ENCODE peak calls at places on chromosomes 2 and 18, in seven cellular contexts. G, B, U, T, V, Y and D are unnamed samples.

GRCh38 chr18:1018211-1018651 is 113.6 kb downstream of the ADCYAP1 start:
- DNase-seq in G (no peak), B (no peak), U (no peak), T (no peak), V (no peak), Y (no peak), D (no peak)

GRCh38 chr2:79327460-79327859 is 167.9 kb upstream of the REG3A start:
- DNase-seq in G (no peak), B (no peak), U (no peak), T (no peak), V (no peak), Y (no peak), D (no peak)

GRCh38 chr2:218216336-218216673 is 684 bp upstream of the ARPC2 start:
- DNase-seq in G (no peak), B (peak; percentile 59), U (no peak), T (no peak), V (no peak), Y (no peak), D (no peak)

GRCh38 chr2:10944799-10945198 is 33.1 kb downstream of the KCNF1 start:
- DNase-seq in G (peak; percentile 28), B (no peak), U (no peak), T (no peak), V (no peak), Y (no peak), D (no peak)

GRCh38 chr2:119659601-119660342 is 19.2 kb upstream of the TMEM177 start:
- DNase-seq in G (no peak), B (peak; percentile 49), U (peak; percentile 70), T (peak; percentile 48), V (peak; percentile 5), Y (no peak), D (peak; percentile 11)

GRCh38 chr2:240411261-240412160 is 24.0 kb upstream of the GPC1 start:
- DNase-seq in G (peak; percentile 34), B (no peak), U (no peak), T (no peak), V (no peak), Y (no peak), D (no peak)

GRCh38 chr2:46902465-46902864 is 13.1 kb downstream of the MCFD2 start:
- DNase-seq in G (no peak), B (no peak), U (no peak), T (no peak), V (no peak), Y (no peak), D (no peak)

GRCh38 chr2:231890896-231891513 is 35.2 kb downstream of the NPPC start:
- DNase-seq in G (no peak), B (no peak), U (no peak), T (no peak), V (no peak), Y (no peak), D (no peak)

GRCh38 chr2:143205106-143205764 is 76.0 kb downstream of the ARHGAP15 start:
- DNase-seq in G (no peak), B (peak; percentile 6), U (peak; percentile 11), T (no peak), V (no peak), Y (no peak), D (no peak)

GRCh38 chr2:219507555-219508443 is 6.5 kb upstream of the ASIC4 start:
- DNase-seq in G (no peak), B (no peak), U (no peak), T (no peak), V (no peak), Y (no peak), D (no peak)

GRCh38 chr2:216151313-216152030 is 42.3 kb downstream of the XRCC5 start:
- DNase-seq in G (no peak), B (peak; percentile 12), U (no peak), T (no peak), V (no peak), Y (no peak), D (no peak)

GRCh38 chr2:64327510-64328414 is 126.2 kb upstream of the LGALSL start:
- DNase-seq in G (no peak), B (peak; percentile 4), U (peak; percentile 35), T (no peak), V (peak; percentile 47), Y (no peak), D (peak; percentile 31)

GRCh38 chr2:167147254-167147941 is 259.1 kb downstream of the XIRP2 start:
- DNase-seq in G (no peak), B (no peak), U (no peak), T (no peak), V (no peak), Y (no peak), D (no peak)

GRCh38 chr2:138581909-138582308 is 80.3 kb downstream of the SPOPL start:
- DNase-seq in G (no peak), B (peak; percentile 10), U (no peak), T (no peak), V (no peak), Y (no peak), D (no peak)

GRCh38 chr2:143732931-143733330 is 603.7 kb downstream of the ARHGAP15 start:
- DNase-seq in G (no peak), B (no peak), U (no peak), T (no peak), V (no peak), Y (no peak), D (no peak)

GRCh38 chr2:162732946-162733698 is 105.4 kb downstream of the KCNH7 start:
- DNase-seq in G (no peak), B (no peak), U (no peak), T (no peak), V (no peak), Y (no peak), D (no peak)

GRCh38 chr18:9869713-9870430 is 15.9 kb upstream of the TXNDC2 start:
- DNase-seq in G (no peak), B (peak; percentile 60), U (peak; percentile 55), T (no peak), V (no peak), Y (peak; percentile 18), D (no peak)

GRCh38 chr2:126676814-126677538 is 21.0 kb downstream of the GYPC start:
- DNase-seq in G (no peak), B (no peak), U (no peak), T (no peak), V (no peak), Y (no peak), D (no peak)

GRCh38 chr2:39127973-39128372 is 7.1 kb upstream of the SOS1 start:
- DNase-seq in G (no peak), B (no peak), U (no peak), T (no peak), V (peak; percentile 37), Y (no peak), D (no peak)

GRCh38 chr2:24083567-24084385 is 858 bp downstream of the TP53I3 start:
- DNase-seq in G (peak; percentile 97), B (peak; percentile 73), U (peak; percentile 72), T (no peak), V (peak; percentile 48), Y (peak; percentile 62), D (no peak)

GRCh38 chr2:46299365-46300263 is 2.4 kb downstream of the EPAS1 start:
- DNase-seq in G (peak; percentile 70), B (no peak), U (peak; percentile 53), T (peak; percentile 44), V (no peak), Y (no peak), D (no peak)

GRCh38 chr18:54558609-54559585 is 32.1 kb upstream of the DYNAP start:
- DNase-seq in G (no peak), B (peak; percentile 32), U (peak; percentile 52), T (peak; percentile 12), V (no peak), Y (peak; percentile 2), D (no peak)

GRCh38 chr2:3042601-3043585 is 334.7 kb downstream of the EIPR1 start:
- DNase-seq in G (no peak), B (no peak), U (no peak), T (no peak), V (no peak), Y (no peak), D (no peak)

GRCh38 chr2:20288941-20289340 is 61.7 kb downstream of the PUM2 start:
- DNase-seq in G (no peak), B (no peak), U (no peak), T (no peak), V (no peak), Y (no peak), D (no peak)

GRCh38 chr2:196660264-196660663 is 20.7 kb downstream of the CCDC150 start:
- DNase-seq in G (no peak), B (peak; percentile 41), U (no peak), T (no peak), V (no peak), Y (no peak), D (no peak)

GRCh38 chr18:68104036-68104435 is 587.5 kb upstream of the DSEL start:
- DNase-seq in G (no peak), B (peak; percentile 41), U (no peak), T (no peak), V (no peak), Y (no peak), D (no peak)

GRCh38 chr2:220469201-220469600 is 841.8 kb downstream of the SLC4A3 start:
- DNase-seq in G (no peak), B (no peak), U (no peak), T (no peak), V (no peak), Y (no peak), D (no peak)

GRCh38 chr2:240106765-240107164 is 29.3 kb downstream of the COPS9 start:
- DNase-seq in G (no peak), B (no peak), U (no peak), T (no peak), V (no peak), Y (no peak), D (no peak)

GRCh38 chr18:46518438-46518837 is 138.6 kb downstream of the LOXHD1 start:
- DNase-seq in G (no peak), B (no peak), U (peak; percentile 72), T (no peak), V (no peak), Y (no peak), D (no peak)

GRCh38 chr18:74249181-74249968 is 42.4 kb downstream of the CYB5A start:
- DNase-seq in G (no peak), B (no peak), U (no peak), T (no peak), V (no peak), Y (no peak), D (no peak)

GRCh38 chr2:153487993-153488562 is 9.5 kb upstream of the RPRM start:
- DNase-seq in G (no peak), B (no peak), U (no peak), T (no peak), V (no peak), Y (no peak), D (no peak)